ENCODE peak calls at places on chromosomes 3 and 15, in six cellular contexts. F, B, T, Q, G and I are unnamed samples.
A peak's percentile ranks its signal among the peaks of the same experiment; 100 is the strongest.

GRCh38 chr3:156681003-156681402 is 6.6 kb downstream of the TIPARP start:
- DNase-seq in T (peak; percentile 97), G (peak; percentile 95), Q (peak; percentile 46), B (no peak), F (no peak), I (peak; percentile 73)

GRCh38 chr15:25501828-25502446 is 63.1 kb upstream of the UBE3A start:
- DNase-seq in T (peak; percentile 20), F (no peak), B (no peak), G (no peak), Q (peak; percentile 45), I (no peak)

GRCh38 chr3:56759532-56759931 is 42.2 kb downstream of the ARHGEF3 start:
- DNase-seq in T (no peak), G (no peak), Q (no peak), B (no peak), F (no peak), I (no peak)

GRCh38 chr15:45249125-45249780 is 2.8 kb upstream of the SLC28A2 start:
- DNase-seq in Q (no peak), B (no peak), G (no peak), F (no peak), T (no peak), I (no peak)

GRCh38 chr15:48084759-48085420 is 35.9 kb upstream of the SLC24A5 start:
- DNase-seq in F (no peak), G (peak; percentile 25), Q (peak; percentile 46), B (no peak), T (peak; percentile 84), I (no peak)

GRCh38 chr3:127822836-127823589 is 698 bp upstream of the MGLL start:
- DNase-seq in Q (no peak), B (peak; percentile 84), G (no peak), F (no peak), T (no peak), I (no peak)

GRCh38 chr3:179956416-179956830 is 80.3 kb downstream of the PEX5L start:
- DNase-seq in B (no peak), Q (no peak), G (peak; percentile 32), T (no peak), F (no peak), I (no peak)

GRCh38 chr15:80309769-80310384 is 57.9 kb upstream of the CTXND1 start:
- DNase-seq in G (no peak), F (no peak), B (no peak), T (peak; percentile 58), Q (no peak), I (peak; percentile 2)

GRCh38 chr3:129182390-129183180 is 1.1 kb downstream of the CNBP start:
- DNase-seq in B (no peak), Q (no peak), F (no peak), T (peak; percentile 46), G (peak; percentile 46), I (no peak)

GRCh38 chr3:53140575-53141467 is 10.6 kb upstream of the RFT1 start:
- DNase-seq in G (no peak), T (peak; percentile 70), B (no peak), F (no peak), Q (no peak), I (no peak)

GRCh38 chr3:156614642-156615511 is 59.5 kb upstream of the TIPARP start:
- DNase-seq in B (no peak), Q (no peak), G (peak; percentile 76), T (peak; percentile 52), F (no peak), I (no peak)

GRCh38 chr3:32147935-32148334 is 41.5 kb downstream of the GPD1L start:
- DNase-seq in B (no peak), T (peak; percentile 4), F (no peak), Q (no peak), G (no peak), I (no peak)

GRCh38 chr3:184635126-184635525 is 73.5 kb downstream of the EPHB3 start:
- DNase-seq in B (no peak), G (no peak), F (no peak), T (no peak), Q (no peak), I (no peak)

GRCh38 chr3:42698911-42699230 is 3.7 kb downstream of the HHATL start:
- DNase-seq in Q (no peak), F (no peak), T (no peak), B (peak; percentile 62), G (no peak), I (no peak)

GRCh38 chr15:40955930-40956542 is 2.8 kb downstream of the CHAC1 start:
- DNase-seq in T (peak; percentile 52), G (no peak), F (no peak), Q (no peak), B (no peak), I (no peak)

GRCh38 chr3:70871909-70872656 is 559.6 kb upstream of the MDFIC2 start:
- DNase-seq in B (no peak), G (peak; percentile 80), Q (no peak), T (peak; percentile 97), F (no peak), I (peak; percentile 79)

GRCh38 chr15:68149059-68149458 is 56.1 kb downstream of the CALML4 start:
- DNase-seq in B (no peak), F (no peak), T (peak; percentile 52), G (peak; percentile 70), Q (no peak), I (no peak)

GRCh38 chr15:51687565-51687964 is 6.3 kb downstream of the SCG3 start:
- DNase-seq in G (no peak), T (no peak), F (no peak), B (no peak), Q (no peak), I (no peak)

GRCh38 chr15:51692154-51692553 is 10.9 kb downstream of the SCG3 start:
- DNase-seq in F (no peak), Q (no peak), T (no peak), G (no peak), B (no peak), I (no peak)

DNA sequence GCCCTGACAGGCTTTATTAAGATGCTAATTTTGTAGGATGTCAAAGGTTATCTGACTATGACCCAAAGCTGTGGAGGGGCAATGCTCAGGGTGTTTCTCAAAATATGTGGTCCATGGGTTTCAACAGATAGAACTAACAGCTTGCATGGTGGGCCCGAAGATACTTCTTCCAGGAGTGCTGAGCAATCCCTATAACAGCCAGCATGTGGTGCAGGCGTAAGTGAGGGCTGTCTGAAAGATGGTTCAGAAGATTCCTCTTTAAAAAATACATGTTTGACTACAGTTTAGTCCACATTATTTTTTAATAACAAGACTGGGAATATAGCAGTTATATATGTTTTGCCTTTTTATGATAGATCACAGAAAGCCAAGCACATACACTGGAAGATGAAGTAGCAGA is 7.6 kb downstream of the SCG3 start:
- DNase-seq in T (peak; percentile 27), G (no peak), F (no peak), B (no peak), Q (no peak), I (no peak)
- TF ChIP-seq CTCF in T (peak; percentile 60), G (no peak), F (peak; percentile 13), B (no peak), Q (peak; percentile 46), I (peak; percentile 17)

DNA sequence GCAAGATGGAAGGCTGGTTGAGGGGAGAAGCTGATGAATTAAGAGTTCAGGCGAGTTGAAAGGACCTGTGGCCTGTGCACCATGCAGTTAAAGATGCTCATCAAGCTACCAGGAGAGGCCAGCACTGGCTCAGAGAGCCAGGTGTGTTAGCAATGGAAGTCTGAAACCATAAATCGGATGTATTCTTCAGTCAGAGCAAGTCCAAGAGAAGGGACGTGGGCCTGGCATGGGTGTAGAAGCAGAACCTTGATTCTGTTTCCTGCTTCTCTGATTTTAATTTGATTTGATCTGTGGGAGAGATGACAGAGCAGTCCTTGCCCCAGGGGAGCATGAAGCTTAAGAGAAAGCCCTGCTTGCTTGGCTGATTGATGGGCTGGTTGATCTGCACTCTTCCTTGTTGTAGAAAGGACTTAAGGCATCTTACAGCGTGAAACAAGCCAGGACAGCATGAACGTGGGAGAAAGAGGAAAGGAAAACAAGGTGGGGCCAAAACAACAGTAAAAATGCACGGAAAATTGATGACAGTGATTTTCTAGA is 10.9 kb downstream of the TM6SF1 start:
- DNase-seq in B (no peak), T (no peak), Q (no peak), F (no peak), G (no peak), I (no peak)
- TF ChIP-seq CTCF in B (no peak), T (no peak), Q (no peak), F (no peak), G (no peak), I (no peak)

GRCh38 chr3:172716476-172716875 is 5.6 kb upstream of the NCEH1 start:
- DNase-seq in F (no peak), T (no peak), G (no peak), B (no peak), Q (no peak), I (no peak)

GRCh38 chr3:172713316-172713715 is 2.4 kb upstream of the NCEH1 start:
- DNase-seq in Q (no peak), T (no peak), F (no peak), B (no peak), G (no peak), I (no peak)

GRCh38 chr3:172717493-172718088 is 6.7 kb upstream of the NCEH1 start:
- DNase-seq in T (peak; percentile 28), G (no peak), B (no peak), F (no peak), Q (no peak), I (no peak)
- TF ChIP-seq CTCF in T (peak; percentile 39), G (peak; percentile 15), B (no peak), F (peak; percentile 42), Q (peak; percentile 26), I (peak; percentile 16)

GRCh38 chr3:43894176-43895049 is 203.7 kb downstream of the ABHD5 start:
- DNase-seq in Q (peak; percentile 78), F (no peak), G (peak; percentile 65), B (no peak), T (peak; percentile 83), I (no peak)
- TF ChIP-seq CTCF in Q (peak; percentile 59), F (no peak), G (no peak), B (no peak), T (no peak), I (no peak)

GRCh38 chr3:139937674-139938279 is 2.8 kb downstream of the CLSTN2 start:
- DNase-seq in G (no peak), T (peak; percentile 76), B (no peak), F (no peak), Q (no peak), I (peak; percentile 10)

GRCh38 chr3:139935866-139936817 is 1.2 kb downstream of the CLSTN2 start:
- DNase-seq in G (no peak), F (no peak), T (peak; percentile 46), Q (peak; percentile 44), B (no peak), I (no peak)

GRCh38 chr3:139939681-139940190 is 4.8 kb downstream of the CLSTN2 start:
- DNase-seq in T (no peak), Q (no peak), F (no peak), B (no peak), G (no peak), I (no peak)

GRCh38 chr3:139934557-139935070 is 371 bp upstream of the CLSTN2 start:
- DNase-seq in T (peak; percentile 66), B (no peak), F (no peak), Q (peak; percentile 91), G (peak; percentile 40), I (no peak)

GRCh38 chr3:139935071-139935865 is at the start of gene CLSTN2:
- DNase-seq in T (peak; percentile 64), F (no peak), Q (peak; percentile 80), G (peak; percentile 32), B (no peak), I (no peak)
- TF ChIP-seq CTCF in T (peak; percentile 1), F (no peak), Q (no peak), G (no peak), B (no peak), I (no peak)

DNA sequence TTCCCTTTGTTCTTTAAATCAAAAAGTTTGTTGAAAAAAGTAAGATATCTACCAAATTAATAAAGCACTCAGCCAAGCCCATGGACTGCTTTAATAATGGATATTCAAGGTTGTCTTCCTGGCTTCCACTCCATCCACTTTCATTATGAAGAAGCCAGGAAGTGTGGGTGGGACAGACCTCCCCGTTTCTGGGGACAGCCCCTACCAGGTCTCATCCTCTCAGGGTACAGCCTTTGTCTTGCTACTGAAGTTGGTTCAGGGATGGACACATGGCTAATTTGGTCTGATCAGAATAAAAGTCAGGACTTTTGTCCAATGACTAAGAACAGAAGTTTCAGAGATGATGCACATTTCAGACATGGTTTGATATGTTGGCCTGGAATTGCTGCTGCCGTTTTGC is 32.6 kb downstream of the CCNB2 start:
- DNase-seq in T (no peak), Q (no peak), G (no peak), B (no peak), F (no peak), I (no peak)
- TF ChIP-seq CTCF in T (no peak), Q (no peak), G (no peak), B (no peak), F (no peak), I (no peak)